ENCODE peak calls at places on chromosomes 12 and 14, in eight cellular contexts. V, R, S, F, A, Z, M and T are unnamed samples.

GRCh38 chr12:58588771-58589170 is 331.5 kb downstream of the LRIG3 start:
- DNase-seq in S (no peak), M (no peak), V (no peak), R (peak), Z (peak), A (no peak), F (no peak), T (no peak)

GRCh38 chr12:466039-466438 is 6.3 kb downstream of the B4GALNT3 start:
- DNase-seq in V (no peak), A (no peak), M (peak), R (peak), Z (no peak), F (no peak), S (no peak), T (no peak)

GRCh38 chr14:96359959-96360358 is 3.2 kb downstream of the ATG2B start:
- DNase-seq in V (no peak), R (no peak), A (no peak), F (no peak), M (no peak), Z (no peak), S (no peak), T (no peak)

GRCh38 chr14:28280997-28281598 is 485.5 kb upstream of the FOXG1 start:
- DNase-seq in A (no peak), V (no peak), F (no peak), S (no peak), M (no peak), R (no peak), Z (no peak), T (no peak)

GRCh38 chr12:38056701-38057689 is 259.6 kb upstream of the ALG10B start:
- DNase-seq in V (no peak), A (no peak), S (no peak), R (no peak), F (no peak), M (no peak), Z (no peak), T (no peak)

GRCh38 chr14:35197015-35197414 is 74.7 kb downstream of the PRORP start:
- DNase-seq in M (no peak), A (no peak), F (no peak), R (peak), S (no peak), V (peak), Z (peak), T (no peak)

GRCh38 chr14:64324461-64325255 is 30.5 kb upstream of the ESR2 start:
- DNase-seq in Z (peak), A (no peak), V (peak), M (no peak), F (no peak), R (peak), S (no peak), T (no peak)

GRCh38 chr12:93081810-93082165 is 152.7 kb upstream of the EEA1 start:
- DNase-seq in F (no peak), Z (no peak), V (no peak), M (no peak), R (no peak), A (no peak), S (no peak), T (no peak)

GRCh38 chr14:91246051-91246852 is 1.7 kb upstream of the GPR68 start:
- DNase-seq in M (no peak), R (no peak), Z (no peak), F (no peak), S (no peak), A (no peak), V (no peak), T (no peak)

DNA sequence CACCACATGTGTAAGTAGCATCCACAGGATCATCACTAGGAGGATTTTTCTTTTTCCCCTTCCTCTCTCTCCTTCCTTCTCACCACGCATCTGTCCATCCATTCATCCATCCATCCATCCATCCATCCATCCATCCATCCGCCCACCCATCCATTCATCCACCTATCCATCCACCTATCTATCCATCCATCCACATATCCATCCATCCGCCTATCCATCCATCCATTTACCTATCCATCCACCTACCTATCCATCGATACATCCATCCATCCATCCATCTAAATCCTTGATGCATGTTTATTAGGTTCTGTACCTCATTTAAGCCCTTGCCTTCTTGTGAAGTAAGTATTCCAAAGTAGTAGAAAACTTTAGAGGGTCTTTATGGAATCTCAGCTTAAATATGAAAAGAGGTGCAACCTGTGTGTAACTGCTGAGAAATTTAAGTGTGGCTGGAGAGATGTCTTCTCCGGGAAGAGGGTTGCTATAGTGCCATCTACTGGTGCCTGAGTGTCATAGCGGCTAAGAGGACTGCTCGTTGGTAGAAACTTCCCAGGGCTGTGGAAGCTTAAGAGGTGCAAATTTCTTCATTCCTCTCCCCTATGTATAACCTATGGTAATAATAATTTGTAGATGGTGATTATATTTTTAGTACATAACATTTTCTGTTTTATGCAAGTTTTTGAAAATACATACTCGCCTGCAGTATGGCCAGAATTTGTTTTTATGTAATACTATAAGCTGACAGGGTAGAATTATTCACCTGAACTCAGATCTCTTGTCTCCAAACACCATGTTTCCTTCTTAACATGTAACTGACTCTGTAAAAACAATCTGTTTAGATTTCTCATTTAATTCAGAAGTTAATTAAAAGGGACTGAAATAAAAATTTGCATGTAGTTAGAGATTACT is 46.0 kb downstream of the MYO1H start:
- DNase-seq in F (no peak), S (no peak), R (peak), Z (peak), A (peak), M (peak), V (peak), T (peak)
- TF ChIP-seq CTCF in F (no peak), S (peak), R (peak), Z (peak), A (peak), M (peak), V (peak), T (peak)

GRCh38 chr12:24839268-24839791 is 109.6 kb downstream of the BCAT1 start:
- DNase-seq in A (no peak), V (peak), F (no peak), Z (peak), R (peak), M (no peak), S (no peak), T (peak)
- TF ChIP-seq CTCF in A (no peak), V (no peak), F (no peak), Z (no peak), R (no peak), M (no peak), S (no peak), T (no peak)

GRCh38 chr14:75711134-75711795 is 50.2 kb downstream of the TTLL5 start:
- DNase-seq in M (peak), R (peak), S (no peak), A (peak), Z (peak), F (no peak), V (peak), T (peak)
- TF ChIP-seq CTCF in M (peak), R (peak), S (peak), A (peak), Z (peak), F (no peak), V (peak), T (peak)

GRCh38 chr12:121798807-121799174 is 5.0 kb upstream of the SETD1B start:
- DNase-seq in S (no peak), F (peak), Z (no peak), R (no peak), M (no peak), A (no peak), V (no peak), T (no peak)

GRCh38 chr12:121797937-121798801 is 4.7 kb upstream of the RHOF start:
- DNase-seq in Z (no peak), F (peak), A (peak), V (peak), R (peak), M (no peak), S (peak), T (no peak)

GRCh38 chr12:121799175-121799841 is 4.5 kb upstream of the SETD1B start:
- DNase-seq in Z (peak), R (peak), F (peak), V (peak), A (peak), M (peak), S (peak), T (peak)

GRCh38 chr12:121795029-121795977 is 1.8 kb upstream of the RHOF start:
- DNase-seq in S (peak), F (peak), R (peak), Z (peak), M (peak), A (peak), V (peak), T (peak)

DNA sequence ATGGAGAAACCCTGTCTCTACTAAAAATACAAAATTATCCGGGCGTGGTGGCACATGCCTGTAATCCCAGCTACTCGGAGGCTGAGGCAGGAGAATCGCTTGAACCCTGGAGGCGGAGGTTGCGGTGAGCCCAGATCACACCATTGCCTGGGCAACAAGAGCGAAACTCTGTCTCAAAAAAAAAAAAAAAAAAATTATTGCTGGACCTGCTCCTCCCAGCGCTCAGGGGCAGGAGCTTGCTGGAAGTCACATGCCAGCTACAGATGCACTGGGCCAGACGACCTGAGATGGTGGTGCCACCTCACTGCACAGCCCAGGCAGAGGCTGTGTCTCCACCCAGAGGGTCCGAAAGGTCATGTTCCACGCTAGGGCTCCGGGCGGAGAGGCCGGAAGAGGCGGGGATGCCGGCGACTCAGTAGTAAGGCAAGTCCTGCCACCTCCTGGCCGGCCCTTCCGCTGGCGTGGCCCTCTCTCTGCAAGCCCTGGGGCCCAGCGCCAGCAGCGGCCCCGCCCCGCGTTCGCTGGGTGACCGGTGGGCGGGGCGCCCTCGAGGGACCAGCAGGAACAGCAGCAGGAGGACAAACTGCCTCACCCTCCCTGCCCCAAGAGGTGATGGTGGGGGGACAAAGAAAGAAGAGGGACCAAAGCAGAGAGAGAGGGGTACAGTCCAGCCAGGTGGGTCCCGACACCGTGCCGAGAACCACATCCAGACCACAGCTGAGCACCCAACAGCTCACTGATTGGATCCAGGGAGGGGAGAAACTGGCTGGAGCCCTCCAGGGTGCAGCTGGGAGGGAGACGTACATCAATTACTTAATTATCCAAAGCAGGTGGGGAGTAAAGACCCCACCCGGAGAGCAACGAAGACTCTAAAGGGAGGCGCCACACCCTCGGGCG is 3.6 kb upstream of the RHOF start:
- DNase-seq in M (peak), V (peak), Z (peak), A (peak), F (peak), R (peak), S (peak), T (no peak)
- TF ChIP-seq CTCF in M (peak), V (peak), Z (peak), A (peak), F (no peak), R (peak), S (no peak), T (no peak)

GRCh38 chr14:105020815-105021655 is at the start of gene CDCA4:
- DNase-seq in V (peak), M (peak), F (peak), A (peak), Z (peak), R (peak), S (peak), T (peak)
- TF ChIP-seq CTCF in V (no peak), M (no peak), F (no peak), A (no peak), Z (no peak), R (no peak), S (no peak), T (no peak)

GRCh38 chr12:124459852-124460645 is 107.4 kb downstream of the NCOR2 start:
- DNase-seq in M (no peak), R (no peak), V (no peak), Z (no peak), F (no peak), A (no peak), S (no peak), T (no peak)
- TF ChIP-seq CTCF in M (no peak), R (no peak), V (no peak), Z (no peak), F (no peak), A (no peak), S (no peak), T (no peak)

GRCh38 chr14:88437659-88438058 is 52.2 kb downstream of the SPATA7 start:
- DNase-seq in M (no peak), Z (peak), R (no peak), A (peak), S (no peak), F (no peak), V (no peak), T (no peak)
- TF ChIP-seq CTCF in M (no peak), Z (peak), R (peak), A (no peak), S (no peak), F (no peak), V (peak), T (no peak)

GRCh38 chr14:103302966-103303365 is 31.1 kb upstream of the EIF5 start:
- DNase-seq in F (no peak), Z (peak), M (no peak), R (peak), V (no peak), S (no peak), A (no peak), T (no peak)

GRCh38 chr14:103296987-103297386 is 37.0 kb upstream of the EIF5 start:
- DNase-seq in Z (no peak), S (peak), M (no peak), A (peak), R (no peak), F (peak), V (no peak), T (no peak)

GRCh38 chr14:103301512-103302197 is 32.4 kb upstream of the EIF5 start:
- DNase-seq in V (no peak), Z (no peak), M (no peak), S (peak), F (peak), A (no peak), R (no peak), T (no peak)

GRCh38 chr14:103296007-103296406 is 38.0 kb upstream of the EIF5 start:
- DNase-seq in R (peak), M (peak), Z (peak), A (no peak), F (peak), S (no peak), V (peak), T (no peak)

GRCh38 chr14:103298620-103299019 is 35.4 kb upstream of the EIF5 start:
- DNase-seq in R (no peak), S (no peak), V (no peak), F (peak), M (no peak), Z (no peak), A (peak), T (no peak)
- TF ChIP-seq CTCF in R (no peak), S (no peak), V (no peak), F (no peak), M (no peak), Z (no peak), A (peak), T (no peak)

GRCh38 chr14:95302667-95303066 is 17.0 kb downstream of the CLMN start:
- DNase-seq in S (no peak), A (no peak), R (no peak), V (no peak), Z (no peak), F (no peak), M (no peak), T (no peak)
- TF ChIP-seq CTCF in S (no peak), A (no peak), R (no peak), V (no peak), Z (no peak), F (no peak), M (no peak), T (no peak)

GRCh38 chr12:34209259-34209835 is 187.1 kb downstream of the ALG10 start:
- DNase-seq in F (no peak), S (no peak), R (no peak), A (no peak), M (no peak), Z (no peak), V (no peak), T (no peak)
- TF ChIP-seq CTCF in F (no peak), S (no peak), R (no peak), A (no peak), M (no peak), Z (no peak), V (no peak), T (no peak)